ENCODE peak calls at places on chromosomes 3 and 15, in six cellular contexts. B is GM12878, U is K562, P is upper lobe of left lung, N is HepG2, E is HCT116. K is an unnamed sample.
A peak's percentile ranks its signal among the peaks of the same experiment; 100 is the strongest.

GRCh38 chr3:177418787-177419186 is 221.5 kb upstream of the TBL1XR1 start:
- ATAC-seq in B (no peak), U (no peak), P (no peak), N (no peak), E (no peak), K (no peak)

GRCh38 chr15:26615927-26616302 is 157.0 kb downstream of the GABRB3 start:
- ATAC-seq in B (no peak), U (no peak), P (no peak), N (no peak), E (no peak), K (no peak)

GRCh38 chr15:76035593-76035992 is 23.4 kb upstream of the NRG4 start:
- ATAC-seq in B (no peak), U (no peak), P (no peak), N (no peak), E (no peak), K (no peak)

GRCh38 chr15:93288718-93289117 is 199.7 kb upstream of the RGMA start:
- ATAC-seq in B (no peak), U (no peak), P (no peak), N (no peak), E (no peak), K (no peak)

GRCh38 chr3:185270262-185270955 is 16.6 kb upstream of the EHHADH start:
- ATAC-seq in B (peak; percentile 95), U (peak; percentile 100), P (no peak), N (peak; percentile 100), E (peak; percentile 99), K (no peak)

GRCh38 chr3:27507111-27507510 is 22.9 kb upstream of the SLC4A7 start:
- ATAC-seq in B (no peak), U (no peak), P (no peak), N (no peak), E (no peak), K (no peak)

GRCh38 chr3:159881828-159882309 is 106.8 kb upstream of the IL12A start:
- ATAC-seq in B (no peak), U (no peak), P (no peak), N (no peak), E (peak; percentile 28), K (peak; percentile 48)

GRCh38 chr3:73827658-73828313 is 203.0 kb upstream of the PDZRN3 start:
- ATAC-seq in B (no peak), U (no peak), P (peak; percentile 10), N (no peak), E (no peak), K (peak; percentile 34)

GRCh38 chr15:87547470-87548181 is 708.9 kb downstream of the NTRK3 start:
- ATAC-seq in B (no peak), U (no peak), P (peak; percentile 73), N (no peak), E (no peak), K (no peak)

GRCh38 chr3:141257971-141258370 is 26.3 kb downstream of the PXYLP1 start:
- ATAC-seq in B (peak; percentile 29), U (no peak), P (peak; percentile 23), N (no peak), E (no peak), K (no peak)

GRCh38 chr3:128689060-128689459 is 36.9 kb upstream of the RAB7A start:
- ATAC-seq in B (no peak), U (no peak), P (no peak), N (no peak), E (no peak), K (no peak)

GRCh38 chr3:141431411-141432378 is 55.1 kb upstream of the RASA2 start:
- ATAC-seq in B (no peak), U (peak; percentile 65), P (no peak), N (peak; percentile 96), E (no peak), K (peak; percentile 75)

GRCh38 chr3:52213901-52214300 is 11.5 kb downstream of the TLR9 start:
- ATAC-seq in B (no peak), U (no peak), P (no peak), N (no peak), E (no peak), K (no peak)

GRCh38 chr3:185825379-185825638 is 467 bp upstream of the IGF2BP2 start:
- ATAC-seq in B (no peak), U (no peak), P (no peak), N (no peak), E (no peak), K (peak; percentile 25)

GRCh38 chr3:112002458-112002971 is 3.8 kb downstream of the TAGLN3 start:
- ATAC-seq in B (no peak), U (no peak), P (no peak), N (no peak), E (peak; percentile 43), K (no peak)

GRCh38 chr3:15500107-15500724 is 21.3 kb downstream of the COLQ start:
- ATAC-seq in B (peak; percentile 66), U (no peak), P (peak; percentile 12), N (no peak), E (no peak), K (no peak)

GRCh38 chr15:71559098-71559497 is 251.3 kb upstream of the NR2E3 start:
- ATAC-seq in B (no peak), U (no peak), P (no peak), N (no peak), E (no peak), K (no peak)

GRCh38 chr15:92665100-92665555 is 9.6 kb upstream of the FAM174B start:
- ATAC-seq in B (peak; percentile 41), U (no peak), P (peak; percentile 44), N (no peak), E (no peak), K (peak; percentile 63)

GRCh38 chr15:77738441-77739437 is 106.0 kb upstream of the LINGO1 start:
- ATAC-seq in B (no peak), U (no peak), P (no peak), N (no peak), E (no peak), K (no peak)

GRCh38 chr15:39598186-39598850 is 17.4 kb downstream of the THBS1 start:
- ATAC-seq in B (no peak), U (no peak), P (peak; percentile 20), N (no peak), E (no peak), K (no peak)
- TF ChIP-seq POLR2A in B (no peak), U (no peak), P (no peak), N (no peak), E (no peak), K (no peak)

GRCh38 chr3:122183521-122183892 is at the start of gene CASR:
- ATAC-seq in B (peak; percentile 75), U (no peak), P (peak; percentile 21), N (no peak), E (no peak), K (no peak)

GRCh38 chr3:122188758-122189157 is 5.3 kb downstream of the CASR start:
- ATAC-seq in B (no peak), U (no peak), P (no peak), N (no peak), E (no peak), K (no peak)

GRCh38 chr3:122186372-122186771 is 2.9 kb downstream of the CASR start:
- ATAC-seq in B (no peak), U (no peak), P (no peak), N (no peak), E (no peak), K (no peak)

GRCh38 chr3:122184591-122184929 is 1.1 kb downstream of the CASR start:
- ATAC-seq in B (peak; percentile 29), U (no peak), P (no peak), N (no peak), E (no peak), K (no peak)

DNA sequence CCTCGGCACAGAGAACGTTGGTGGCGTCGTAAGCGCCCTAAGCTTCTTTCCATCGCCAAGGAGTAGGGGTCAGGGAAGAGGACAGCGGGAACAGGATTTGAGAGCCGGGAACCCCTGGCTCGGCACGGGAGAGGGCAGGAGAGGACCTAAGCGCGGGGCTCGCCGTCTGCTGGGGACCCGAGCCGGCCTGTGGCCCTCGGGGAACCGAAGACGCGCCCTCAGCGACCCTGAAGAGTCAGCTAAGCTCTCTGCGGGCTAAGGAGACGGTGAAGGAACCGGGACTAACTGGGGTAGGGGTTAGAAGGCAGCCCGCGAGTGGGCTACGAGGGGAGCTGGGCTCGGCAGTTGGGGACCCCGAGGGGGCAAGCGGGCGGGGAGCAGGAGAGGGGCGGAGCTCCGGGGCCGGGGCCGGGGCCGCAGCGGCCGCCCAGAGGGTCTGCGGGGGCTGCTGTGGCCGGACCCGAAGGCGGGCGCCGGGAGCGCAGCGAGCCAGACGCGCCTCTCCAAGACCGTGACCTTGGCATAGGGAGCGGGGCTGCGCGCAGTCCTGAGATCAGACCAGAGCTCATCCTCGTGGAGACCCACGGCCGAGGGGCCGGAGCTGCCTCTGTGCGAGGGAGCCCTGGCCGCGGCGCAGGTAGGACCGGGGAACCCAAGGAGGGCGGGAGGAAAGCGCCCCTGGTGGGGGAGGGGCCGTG is 574 bp downstream of the CASR start:
- ATAC-seq in B (peak; percentile 73), U (no peak), P (peak; percentile 37), N (peak; percentile 61), E (no peak), K (no peak)
- H3K27ac ChIP-seq in B (no peak overlapping the region), U (no peak overlapping the region), P (no peak overlapping the region), N (no peak overlapping the region), E (no peak overlapping the region), K (no peak overlapping the region)

GRCh38 chr15:80202016-80202315 is 49.2 kb downstream of the FAH start:
- ATAC-seq in B (no peak), U (no peak), P (no peak), N (no peak), E (no peak), K (no peak)
- TF ChIP-seq POLR2AphosphoS5 in B (no peak), U (no peak), P (no peak), N (no peak), E (no peak), K (no peak)

GRCh38 chr3:46930176-46930944 is 46.2 kb downstream of the CCDC12 start:
- ATAC-seq in B (no peak), U (no peak), P (peak; percentile 46), N (no peak), E (no peak), K (no peak)

GRCh38 chr3:46930945-46931403 is 45.6 kb downstream of the CCDC12 start:
- ATAC-seq in B (peak; percentile 13), U (no peak), P (no peak), N (no peak), E (no peak), K (no peak)

GRCh38 chr3:46932455-46933225 is 43.9 kb downstream of the CCDC12 start:
- ATAC-seq in B (peak; percentile 27), U (peak; percentile 43), P (no peak), N (no peak), E (no peak), K (no peak)

GRCh38 chr3:46933261-46933660 is 43.3 kb downstream of the CCDC12 start:
- ATAC-seq in B (no peak), U (no peak), P (no peak), N (no peak), E (no peak), K (no peak)

DNA sequence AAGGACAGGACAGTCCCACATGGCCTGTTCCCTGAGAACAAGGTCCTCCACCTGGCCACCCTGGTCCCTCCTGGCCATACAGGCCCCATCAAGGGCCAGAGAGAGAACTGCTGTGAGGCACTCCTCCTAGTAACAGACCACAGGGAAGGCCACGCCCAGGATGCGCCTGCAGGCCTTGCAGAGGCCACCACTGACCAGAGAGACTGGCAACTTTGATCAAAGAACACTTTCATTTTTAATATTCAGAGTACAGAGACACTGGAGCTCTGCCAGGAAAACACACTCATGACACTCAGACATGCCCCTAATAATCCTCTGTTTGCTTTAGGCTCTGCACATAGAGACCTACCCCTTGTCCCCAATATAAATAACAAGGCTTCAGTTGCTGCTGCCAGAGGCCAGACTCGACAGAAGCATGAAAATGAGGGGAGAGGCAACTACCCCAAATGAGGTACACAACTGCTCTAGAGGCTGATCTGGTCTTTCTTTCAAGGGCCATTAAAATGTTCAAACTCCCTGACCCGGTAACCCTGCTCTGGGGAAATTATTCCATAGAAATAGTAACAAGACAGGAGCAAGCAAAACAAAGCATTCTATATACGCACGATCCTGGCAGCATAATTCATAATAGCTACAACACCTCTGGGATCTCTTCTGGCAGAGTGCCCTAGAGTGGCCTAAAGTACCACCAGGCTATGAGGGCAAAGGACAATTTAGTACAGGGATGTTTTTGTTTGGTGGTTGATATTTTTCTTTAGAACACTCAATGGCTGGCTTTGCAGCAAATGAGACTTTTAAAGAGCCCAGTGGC is 44.7 kb downstream of the CCDC12 start:
- ATAC-seq in B (peak; percentile 47), U (peak; percentile 31), P (peak; percentile 38), N (peak; percentile 61), E (peak; percentile 24), K (peak; percentile 23)
- TF ChIP-seq POLR2A in B (no peak), U (no peak), P (no peak), N (no peak), E (no peak), K (no peak)